ENCODE peak calls at places on chromosomes 7 and 10, in five cellular contexts. Q is choroid plexus epithelial cell, D is Calu3, A is B cell, J is D721Med. W is an unnamed sample.

GRCh38 chr7:127409629-127410028 is 17.1 kb upstream of the ZNF800 start:
- DNase-seq in J (no peak), A (no peak), D (no peak), Q (peak), W (no peak)

GRCh38 chr10:90635111-90635798 is 222.6 kb downstream of the HTR7 start:
- DNase-seq in Q (no peak), J (no peak), A (no peak), D (no peak), W (no peak)

GRCh38 chr10:42952358-42952757 is 124.5 kb upstream of the RET start:
- DNase-seq in J (no peak), A (no peak), Q (no peak), D (peak), W (no peak)

GRCh38 chr10:55629792-55630490 is 731.1 kb downstream of the ZWINT start:
- DNase-seq in A (no peak), Q (peak), J (no peak), D (no peak), W (peak)

GRCh38 chr7:102845351-102845750 is 67.4 kb upstream of the LRRC17 start:
- DNase-seq in Q (no peak), A (no peak), D (no peak), J (no peak), W (no peak)

GRCh38 chr10:15369642-15370211 is 1.4 kb downstream of the FAM171A1 start:
- DNase-seq in A (no peak), J (no peak), Q (no peak), D (no peak), W (no peak)

GRCh38 chr7:27576360-27576944 is 86.2 kb downstream of the HIBADH start:
- DNase-seq in J (no peak), Q (peak), D (peak), A (peak), W (peak)

GRCh38 chr10:17250736-17251135 is 22.7 kb downstream of the VIM start:
- DNase-seq in J (no peak), A (no peak), Q (no peak), D (no peak), W (no peak)

GRCh38 chr10:22911889-22912762 is 15.7 kb upstream of the ARMC3 start:
- DNase-seq in A (no peak), D (no peak), J (no peak), Q (peak), W (no peak)

GRCh38 chr7:22726849-22727792 is at the start of gene IL6:
- DNase-seq in A (peak), Q (peak), J (no peak), D (peak), W (peak)

GRCh38 chr10:42583828-42584227 is 54.5 kb downstream of the ZNF33B start:
- DNase-seq in A (no peak), Q (no peak), J (no peak), D (no peak), W (no peak)

GRCh38 chr7:48188776-48189520 is 17.7 kb downstream of the ABCA13 start:
- DNase-seq in D (no peak), Q (peak), A (no peak), J (no peak), W (no peak)

GRCh38 chr7:131555565-131556054 is 818 bp downstream of the PODXL start:
- DNase-seq in Q (no peak), A (no peak), D (no peak), J (no peak), W (no peak)

GRCh38 chr10:59668081-59668480 is 41.6 kb downstream of the SLC16A9 start:
- DNase-seq in J (no peak), D (no peak), Q (no peak), A (no peak), W (no peak)

GRCh38 chr7:11457419-11457818 is 374.6 kb downstream of the THSD7A start:
- DNase-seq in D (no peak), A (no peak), J (no peak), Q (no peak), W (no peak)

GRCh38 chr7:80597875-80598274 is 40.6 kb upstream of the CD36 start:
- DNase-seq in J (no peak), Q (no peak), D (no peak), A (no peak), W (no peak)

GRCh38 chr10:1074748-1075358 is 18.7 kb downstream of the WDR37 start:
- DNase-seq in D (no peak), A (no peak), J (no peak), Q (peak), W (no peak)
- TF ChIP-seq CTCF in D (no peak), A (peak), J (peak), Q (peak), W (peak)

DNA sequence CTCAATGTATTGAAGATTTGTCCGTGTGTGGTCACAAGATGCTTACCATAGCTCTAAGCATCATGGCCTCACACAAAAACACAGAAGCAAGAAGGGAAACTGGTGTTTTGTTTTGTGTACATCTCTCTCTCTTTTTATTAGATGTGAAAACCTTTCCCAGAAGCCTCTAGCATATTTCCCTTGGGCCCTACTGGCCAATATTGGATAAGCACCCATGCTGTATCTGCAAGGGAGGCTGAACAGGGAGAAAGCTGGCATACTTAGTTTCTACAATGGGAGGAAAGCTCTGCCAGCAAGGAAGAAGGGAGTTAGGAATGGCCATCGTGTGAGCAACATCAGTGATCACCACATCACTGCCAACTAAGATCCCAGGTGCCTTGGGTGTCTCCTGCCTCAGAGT is 9.6 kb upstream of the NAMPT start:
- DNase-seq in Q (no peak), J (no peak), A (no peak), D (no peak), W (no peak)
- TF ChIP-seq CTCF in Q (peak), J (no peak), A (peak), D (no peak), W (no peak)

GRCh38 chr10:111993321-111993720 is 190.2 kb downstream of the GPAM start:
- DNase-seq in Q (no peak), D (no peak), A (no peak), J (no peak), W (no peak)

GRCh38 chr10:111989136-111990050 is 194.2 kb downstream of the GPAM start:
- DNase-seq in D (no peak), J (no peak), Q (no peak), A (no peak), W (no peak)

GRCh38 chr10:111993872-111994426 is 189.6 kb downstream of the GPAM start:
- DNase-seq in D (no peak), J (no peak), A (no peak), Q (no peak), W (no peak)

GRCh38 chr10:111986079-111986478 is 197.5 kb downstream of the GPAM start:
- DNase-seq in J (no peak), D (no peak), Q (no peak), A (no peak), W (no peak)

DNA sequence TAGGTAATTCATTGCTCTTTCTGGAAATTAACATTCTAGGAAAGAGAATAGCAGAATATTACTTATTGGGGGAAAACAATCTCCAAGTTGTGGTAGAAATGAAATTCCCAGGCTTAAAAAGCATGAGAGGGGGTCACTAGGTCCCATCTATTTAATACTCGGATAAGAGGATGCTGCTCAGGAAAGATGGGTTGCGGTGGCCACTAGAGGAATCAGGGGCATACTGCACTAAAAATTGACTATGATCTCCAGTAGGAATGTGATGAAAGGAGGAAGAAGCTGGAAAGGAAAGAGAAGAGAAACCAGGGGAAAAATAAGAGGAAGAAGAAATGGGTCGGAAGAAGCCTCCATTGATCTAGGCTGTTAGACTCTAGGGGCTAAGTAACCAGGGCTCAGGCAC is 192.8 kb downstream of the GPAM start:
- DNase-seq in D (no peak), Q (no peak), J (no peak), A (no peak), W (no peak)
- TF ChIP-seq CTCF in D (no peak), Q (peak), J (peak), A (no peak), W (no peak)

DNA sequence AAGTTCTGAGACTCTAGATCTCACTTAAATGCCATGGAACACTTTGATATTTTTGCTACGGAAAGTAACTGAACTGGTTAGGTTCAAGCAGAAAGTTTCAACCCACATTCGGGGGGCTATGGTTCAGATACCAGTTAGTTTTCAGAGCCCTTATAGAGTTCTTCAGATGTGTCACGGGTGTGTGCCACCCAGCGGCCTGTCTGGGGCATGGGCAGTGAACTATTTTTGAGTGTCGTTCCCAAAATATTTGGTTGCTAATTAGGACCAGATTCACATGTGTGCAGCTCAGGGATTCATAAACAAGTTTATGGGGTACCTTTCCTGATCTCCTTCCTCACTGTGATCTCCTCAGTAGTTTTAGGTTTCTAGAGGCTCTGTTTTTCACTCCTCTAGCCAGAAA is 271.9 kb downstream of the C7orf25 start:
- DNase-seq in J (no peak), A (no peak), Q (peak), D (no peak), W (no peak)
- TF ChIP-seq CTCF in J (no peak), A (no peak), Q (peak), D (no peak), W (no peak)

GRCh38 chr10:121088524-121088923 is 237.4 kb downstream of the WDR11 start:
- DNase-seq in Q (peak), J (no peak), A (no peak), D (peak), W (no peak)
- TF ChIP-seq CTCF in Q (peak), J (peak), A (no peak), D (no peak), W (no peak)

DNA sequence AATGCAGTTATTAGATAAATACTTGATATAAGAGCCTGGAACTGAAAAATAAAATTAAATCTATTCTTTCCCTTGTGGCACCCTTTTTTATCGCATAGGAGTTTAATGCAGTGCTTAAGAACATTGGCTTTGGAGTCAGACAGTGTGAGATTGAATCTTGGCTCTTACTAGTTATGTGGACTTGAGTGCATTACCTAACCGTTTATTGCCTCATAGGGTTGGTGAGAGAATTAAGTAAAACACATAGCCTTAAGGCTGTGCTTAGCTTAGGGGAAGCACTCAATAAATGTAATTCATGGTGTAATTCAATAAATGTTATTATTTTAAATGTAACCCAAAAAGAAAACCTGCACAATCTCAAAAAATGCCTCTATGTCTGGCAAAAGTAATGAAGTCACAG is 2.6 kb downstream of the STK17A start:
- DNase-seq in J (no peak), Q (peak), A (no peak), D (no peak), W (no peak)
- TF ChIP-seq CTCF in J (no peak), Q (no peak), A (no peak), D (no peak), W (no peak)